ENCODE peak calls at places on chromosomes 3 and 15, in nine cellular contexts. G, S, B, C, K, F, V, O and J are unnamed samples.

GRCh38 chr3:54917862-54918261 is 10.0 kb downstream of the LRTM1 start:
- DNase-seq in G (no peak), S (no peak), B (no peak), C (no peak), K (no peak), F (no peak), V (no peak), O (no peak), J (no peak)

GRCh38 chr3:71541313-71541712 is 42.2 kb downstream of the FOXP1 start:
- DNase-seq in G (no peak), S (no peak), B (no peak), C (no peak), K (no peak), F (no peak), V (no peak), O (no peak), J (no peak)

GRCh38 chr3:174146008-174146407 is 713.1 kb upstream of the NAALADL2 start:
- DNase-seq in G (no peak), S (no peak), B (no peak), C (no peak), K (no peak), F (no peak), V (no peak), O (no peak), J (no peak)

GRCh38 chr3:88057650-88058321 is 1.0 kb downstream of the CGGBP1 start:
- DNase-seq in G (no peak), S (no peak), B (no peak), C (peak; percentile 16), K (peak; percentile 36), F (no peak), V (no peak), O (no peak), J (peak; percentile 8)

GRCh38 chr3:8301977-8302589 is 199.5 kb upstream of the LMCD1 start:
- DNase-seq in G (no peak), S (no peak), B (no peak), C (no peak), K (peak; percentile 75), F (no peak), V (no peak), O (no peak), J (peak; percentile 67)

GRCh38 chr3:4828279-4829030 is 150.8 kb upstream of the BHLHE40 start:
- DNase-seq in G (no peak), S (no peak), B (no peak), C (peak; percentile 33), K (no peak), F (no peak), V (peak; percentile 43), O (no peak), J (no peak)

GRCh38 chr3:130981469-130981868 is 45.2 kb downstream of the ASTE1 start:
- DNase-seq in G (no peak), S (no peak), B (no peak), C (no peak), K (no peak), F (no peak), V (no peak), O (no peak), J (no peak)

GRCh38 chr15:89377842-89378698 is 43.4 kb upstream of the POLG start:
- DNase-seq in G (no peak), S (no peak), B (peak; percentile 68), C (peak; percentile 85), K (no peak), F (no peak), V (no peak), O (no peak), J (no peak)

GRCh38 chr3:136893848-136894443 is 31.9 kb downstream of the NCK1 start:
- DNase-seq in G (no peak), S (no peak), B (no peak), C (no peak), K (peak; percentile 63), F (no peak), V (no peak), O (no peak), J (peak; percentile 61)

GRCh38 chr3:10121064-10121463 is 5.6 kb downstream of the BRK1 start:
- DNase-seq in G (no peak), S (no peak), B (no peak), C (no peak), K (no peak), F (no peak), V (no peak), O (no peak), J (no peak)

GRCh38 chr3:114756506-114757279 is 390.4 kb downstream of the ZBTB20 start:
- DNase-seq in G (no peak), S (peak; percentile 55), B (no peak), C (peak; percentile 25), K (no peak), F (no peak), V (no peak), O (peak; percentile 46), J (peak; percentile 55)

GRCh38 chr3:69558912-69559311 is 173.0 kb upstream of the FRMD4B start:
- DNase-seq in G (no peak), S (peak; percentile 13), B (no peak), C (no peak), K (no peak), F (peak; percentile 46), V (no peak), O (peak; percentile 75), J (no peak)

GRCh38 chr15:100093211-100094126 is 248.3 kb downstream of the ADAMTS17 start:
- DNase-seq in G (no peak), S (no peak), B (peak; percentile 37), C (no peak), K (peak; percentile 57), F (no peak), V (no peak), O (no peak), J (peak; percentile 79)

GRCh38 chr15:68330911-68331310 is 53.4 kb downstream of the FEM1B start:
- DNase-seq in G (no peak), S (no peak), B (peak; percentile 22), C (peak; percentile 40), K (peak; percentile 61), F (no peak), V (no peak), O (no peak), J (no peak)

GRCh38 chr15:68330461-68330860 is 52.9 kb downstream of the FEM1B start:
- DNase-seq in G (no peak), S (no peak), B (no peak), C (no peak), K (no peak), F (no peak), V (no peak), O (no peak), J (no peak)

GRCh38 chr15:68333775-68334470 is 56.4 kb downstream of the FEM1B start:
- DNase-seq in G (no peak), S (no peak), B (peak; percentile 81), C (no peak), K (peak; percentile 50), F (no peak), V (peak; percentile 66), O (peak; percentile 85), J (peak; percentile 66)

GRCh38 chr15:68334661-68335124 is 57.1 kb downstream of the FEM1B start:
- DNase-seq in G (no peak), S (no peak), B (peak; percentile 76), C (no peak), K (no peak), F (no peak), V (no peak), O (peak; percentile 75), J (no peak)

DNA sequence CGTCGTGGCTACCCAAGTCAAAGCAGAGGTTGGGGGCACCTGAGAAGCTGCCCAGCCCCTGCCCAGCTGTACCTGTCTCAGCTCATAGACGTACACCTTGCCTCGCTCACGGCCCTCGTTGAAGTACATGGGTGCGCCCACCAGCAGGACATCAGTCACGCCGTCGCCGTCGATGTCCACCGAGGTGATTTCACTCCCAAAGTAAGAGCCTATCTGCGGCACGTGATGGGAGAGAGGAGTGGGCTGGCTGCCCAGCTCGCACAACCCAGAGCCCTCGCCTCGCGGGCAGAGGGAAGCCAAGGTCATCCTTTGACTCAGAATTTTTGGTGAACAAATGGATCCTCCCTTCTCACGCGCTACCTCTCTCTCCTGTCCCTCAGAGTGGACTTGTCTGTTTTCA is 54.7 kb downstream of the FEM1B start:
- DNase-seq in G (no peak), S (no peak), B (peak; percentile 67), C (peak; percentile 50), K (no peak), F (no peak), V (no peak), O (peak; percentile 85), J (no peak)
- H3K4me1 ChIP-seq in G (no peaks in the 10 kb centered on the region), S (peaks cover 23% of the 10 kb centered on the region), B (peaks cover 43% of the 10 kb centered on the region), C (peaks cover 19% of the 10 kb centered on the region), K (peaks cover 2% of the 10 kb centered on the region), F (no peaks in the 10 kb centered on the region), V (no peaks in the 10 kb centered on the region), O (peaks cover 26% of the 10 kb centered on the region), J (no peaks in the 10 kb centered on the region)

GRCh38 chr3:129118745-129119144 is 2.9 kb downstream of the RAB43 start:
- DNase-seq in G (no peak), S (no peak), B (no peak), C (no peak), K (no peak), F (no peak), V (no peak), O (no peak), J (no peak)
- H3K4me1 ChIP-seq in G (peaks cover 28% of the 10 kb centered on the region), S (peaks cover 62% of the 10 kb centered on the region), B (peaks cover 85% of the 10 kb centered on the region), C (peaks cover 36% of the 10 kb centered on the region), K (peaks cover 14% of the 10 kb centered on the region), F (peaks cover 28% of the 10 kb centered on the region), V (peaks cover 10% of the 10 kb centered on the region), O (peaks cover 32% of the 10 kb centered on the region), J (peaks cover 23% of the 10 kb centered on the region)

DNA sequence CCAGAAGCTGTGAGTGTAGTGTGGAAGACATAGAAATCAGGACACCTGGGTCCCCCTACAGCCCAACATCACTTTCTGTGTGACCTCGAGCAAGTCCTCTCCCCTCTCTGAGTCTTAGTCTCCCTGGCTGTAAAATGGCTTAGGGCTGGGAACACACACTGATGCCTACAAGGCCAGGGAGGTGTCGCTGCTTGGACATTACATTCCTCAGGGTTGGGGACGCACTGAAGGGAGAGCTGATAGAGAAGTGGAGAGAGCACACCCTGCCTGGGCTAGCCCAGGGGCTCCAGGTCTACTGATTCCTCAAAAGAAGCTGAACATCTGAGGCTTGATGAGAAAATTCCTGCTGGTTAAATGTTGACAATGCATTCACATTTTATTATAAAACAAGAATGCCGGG is 6.3 kb upstream of the ALAS1 start:
- DNase-seq in G (no peak), S (no peak), B (no peak), C (no peak), K (no peak), F (no peak), V (no peak), O (no peak), J (peak; percentile 52)
- H3K4me1 ChIP-seq in G (peaks cover 7% of the 10 kb centered on the region), S (peaks cover 14% of the 10 kb centered on the region), B (peaks cover 50% of the 10 kb centered on the region), C (peaks cover 56% of the 10 kb centered on the region), K (no peaks in the 10 kb centered on the region), F (peaks cover 6% of the 10 kb centered on the region), V (peaks cover 6% of the 10 kb centered on the region), O (peaks cover 61% of the 10 kb centered on the region), J (peaks cover 18% of the 10 kb centered on the region)

DNA sequence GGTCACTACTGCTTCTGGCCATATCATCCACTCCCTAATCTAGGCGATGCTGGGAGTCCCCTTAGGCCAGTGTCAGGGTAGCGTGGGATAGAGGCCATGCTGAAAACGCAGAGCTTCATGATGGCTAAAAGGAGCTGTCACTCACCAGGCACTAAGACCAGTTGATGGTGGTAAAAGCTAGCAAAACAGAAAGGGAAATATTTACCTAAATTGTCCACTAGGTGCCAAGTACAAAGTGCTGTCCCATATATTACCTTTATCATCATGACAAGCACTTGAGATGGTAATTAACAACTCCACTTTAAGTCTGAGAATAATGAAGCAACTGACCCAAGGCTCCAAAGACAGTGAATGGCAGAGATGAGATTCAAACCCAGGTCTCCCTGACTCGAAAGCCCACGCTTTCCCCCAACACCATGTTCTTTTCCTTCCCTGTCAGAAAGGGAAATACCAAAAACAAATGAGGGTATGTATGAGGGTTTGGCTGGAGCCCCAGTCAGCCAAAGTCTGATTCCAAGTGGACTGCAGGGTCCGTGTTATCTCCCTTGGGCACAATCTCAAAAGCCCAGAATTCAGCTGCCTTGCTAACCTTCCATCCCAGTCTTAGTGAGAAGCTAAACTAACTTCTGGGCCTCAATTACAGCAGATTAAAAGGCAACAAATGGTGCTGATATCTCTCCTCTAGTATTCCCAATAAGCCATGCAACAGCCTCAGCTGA is 84.7 kb downstream of the RBPMS2 start:
- DNase-seq in G (no peak), S (no peak), B (peak; percentile 7), C (no peak), K (no peak), F (no peak), V (no peak), O (no peak), J (no peak)
- H3K4me1 ChIP-seq in G (peaks cover 17% of the 10 kb centered on the region), S (peaks cover 29% of the 10 kb centered on the region), B (peaks cover 91% of the 10 kb centered on the region), C (peaks cover 82% of the 10 kb centered on the region), K (peaks cover 8% of the 10 kb centered on the region), F (no peaks in the 10 kb centered on the region), V (peaks cover 59% of the 10 kb centered on the region), O (peaks cover 37% of the 10 kb centered on the region), J (peaks cover 26% of the 10 kb centered on the region)